ENCODE peak calls at places on chromosomes 12 and 14, in six cellular contexts. G is PC-3, W is cardiac muscle cell, U is testis, K is heart left ventricle, Y is uterus. N is an unnamed sample. For H3K4me1, the result is how much of the 10 kb centered on the place peaks cover.

GRCh38 chr12:120457133-120457532 is 10.9 kb downstream of the GATC start:
- DNase-seq in G (peak), W (no peak), U (no peak), K (no peak), Y (no peak), N (no peak)

GRCh38 chr12:89225808-89226368 is 126.4 kb downstream of the DUSP6 start:
- DNase-seq in G (peak), W (peak), U (no peak), K (no peak), Y (no peak), N (peak)

GRCh38 chr14:72420749-72421452 is 473.0 kb downstream of the DPF3 start:
- DNase-seq in G (peak), W (peak), U (peak), K (peak), Y (no peak), N (peak)

GRCh38 chr14:62694075-62694474 is 351.2 kb downstream of the KCNH5 start:
- DNase-seq in G (no peak), W (peak), U (no peak), K (no peak), Y (no peak), N (peak)

GRCh38 chr14:69713976-69714716 is 52.8 kb upstream of the SRSF5 start:
- DNase-seq in G (no peak), W (no peak), U (no peak), K (no peak), Y (no peak), N (no peak)

GRCh38 chr12:50776749-50777728 is 13.1 kb downstream of the ATF1 start:
- DNase-seq in G (no peak), W (no peak), U (no peak), K (no peak), Y (no peak), N (no peak)

GRCh38 chr12:115324949-115325638 is 641.1 kb upstream of the TBX3 start:
- DNase-seq in G (no peak), W (no peak), U (no peak), K (no peak), Y (no peak), N (peak)

GRCh38 chr12:108363565-108363964 is 24.5 kb upstream of the CMKLR1 start:
- DNase-seq in G (no peak), W (no peak), U (no peak), K (no peak), Y (no peak), N (no peak)

GRCh38 chr12:57190821-57191220 is 25.8 kb upstream of the NXPH4 start:
- DNase-seq in G (no peak), W (no peak), U (no peak), K (no peak), Y (no peak), N (no peak)

GRCh38 chr14:55864890-55865655 is 253.1 kb upstream of the PELI2 start:
- DNase-seq in G (peak), W (no peak), U (no peak), K (no peak), Y (no peak), N (no peak)

GRCh38 chr12:13981296-13981962 is at the start of gene GRIN2B:
- DNase-seq in G (no peak), W (no peak), U (no peak), K (no peak), Y (no peak), N (no peak)

GRCh38 chr12:26290560-26290959 is 95.2 kb downstream of the SSPN start:
- DNase-seq in G (no peak), W (no peak), U (no peak), K (no peak), Y (no peak), N (no peak)

GRCh38 chr12:66693901-66694513 is 15.1 kb upstream of the GRIP1 start:
- DNase-seq in G (peak), W (peak), U (peak), K (no peak), Y (peak), N (peak)

GRCh38 chr14:64891839-64892375 is 12.2 kb upstream of the SPTB start:
- DNase-seq in G (peak), W (peak), U (no peak), K (no peak), Y (no peak), N (peak)

GRCh38 chr14:29092121-29092520 is 325.5 kb downstream of the FOXG1 start:
- DNase-seq in G (no peak), W (no peak), U (no peak), K (no peak), Y (no peak), N (no peak)
- H3K4me1 ChIP-seq in G (under half), W (under half), U (under half), K (under half), Y (under half), N (under half)

GRCh38 chr12:79978692-79979091 is 43.8 kb upstream of the PPP1R12A start:
- DNase-seq in G (no peak), W (no peak), U (no peak), K (no peak), Y (no peak), N (no peak)
- TF ChIP-seq CTCF in G (no peak), W (no peak), U (no peak), K (no peak), Y (no peak), N (no peak)

GRCh38 chr12:91382081-91382543 is 199.5 kb upstream of the DCN start:
- DNase-seq in G (peak), W (peak), U (peak), K (peak), Y (peak), N (peak)
- H3K4me1 ChIP-seq in G (under half), W (under half), U (under half), K (under half), Y (under half), N (under half)

GRCh38 chr14:100882991-100883788 is 20.3 kb downstream of the RTL1 start:
- DNase-seq in G (no peak), W (no peak), U (no peak), K (no peak), Y (no peak), N (no peak)

GRCh38 chr14:100887728-100888335 is 15.7 kb downstream of the RTL1 start:
- DNase-seq in G (no peak), W (no peak), U (no peak), K (no peak), Y (no peak), N (no peak)

GRCh38 chr14:100884456-100884855 is 19.1 kb downstream of the RTL1 start:
- DNase-seq in G (no peak), W (no peak), U (no peak), K (no peak), Y (no peak), N (no peak)

GRCh38 chr14:100883789-100884101 is 19.8 kb downstream of the RTL1 start:
- DNase-seq in G (no peak), W (no peak), U (no peak), K (no peak), Y (no peak), N (no peak)

DNA sequence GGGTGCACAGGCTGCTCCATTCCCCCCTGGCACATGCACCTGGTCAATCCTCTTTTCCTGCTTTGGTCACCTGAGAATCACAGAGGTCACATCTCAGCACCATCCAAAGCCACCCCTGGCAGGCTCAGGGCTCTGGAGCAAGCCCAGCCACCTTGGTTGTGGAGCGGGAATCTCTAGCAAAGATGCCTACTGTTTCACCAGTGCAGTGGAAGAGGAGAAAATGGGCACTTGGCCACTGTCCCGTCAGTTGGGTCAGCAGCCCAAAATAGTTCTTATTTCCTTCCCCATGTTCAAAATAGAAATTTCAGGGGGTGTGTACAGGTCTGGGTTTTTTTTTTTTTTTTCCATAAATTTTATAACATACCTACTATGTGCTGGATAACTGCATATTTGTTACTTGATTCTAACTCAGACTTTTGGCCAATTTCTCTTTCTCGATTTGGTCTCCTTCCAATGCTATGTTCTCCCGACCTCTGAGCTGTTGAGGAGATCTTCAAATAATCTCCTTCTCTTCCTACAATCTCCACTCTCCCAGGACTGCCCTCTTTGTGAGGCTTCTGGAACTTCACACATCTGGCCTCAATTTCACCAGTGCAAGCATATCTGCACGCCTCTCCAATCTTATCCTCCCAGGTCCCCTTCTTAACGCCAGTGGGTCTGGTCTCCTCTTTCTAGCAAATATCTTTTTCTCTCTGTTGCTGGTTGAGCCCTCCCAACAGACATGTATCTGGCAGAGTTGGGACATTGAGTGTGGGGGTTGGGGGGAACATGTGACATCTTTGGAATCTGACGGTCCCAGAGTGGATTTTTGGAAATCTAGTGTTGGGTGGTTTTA is 18.1 kb downstream of the RTL1 start:
- DNase-seq in G (no peak), W (peak), U (no peak), K (no peak), Y (no peak), N (no peak)
- TF ChIP-seq CTCF in G (no peak), W (no peak), U (no peak), K (no peak), Y (no peak), N (no peak)

DNA sequence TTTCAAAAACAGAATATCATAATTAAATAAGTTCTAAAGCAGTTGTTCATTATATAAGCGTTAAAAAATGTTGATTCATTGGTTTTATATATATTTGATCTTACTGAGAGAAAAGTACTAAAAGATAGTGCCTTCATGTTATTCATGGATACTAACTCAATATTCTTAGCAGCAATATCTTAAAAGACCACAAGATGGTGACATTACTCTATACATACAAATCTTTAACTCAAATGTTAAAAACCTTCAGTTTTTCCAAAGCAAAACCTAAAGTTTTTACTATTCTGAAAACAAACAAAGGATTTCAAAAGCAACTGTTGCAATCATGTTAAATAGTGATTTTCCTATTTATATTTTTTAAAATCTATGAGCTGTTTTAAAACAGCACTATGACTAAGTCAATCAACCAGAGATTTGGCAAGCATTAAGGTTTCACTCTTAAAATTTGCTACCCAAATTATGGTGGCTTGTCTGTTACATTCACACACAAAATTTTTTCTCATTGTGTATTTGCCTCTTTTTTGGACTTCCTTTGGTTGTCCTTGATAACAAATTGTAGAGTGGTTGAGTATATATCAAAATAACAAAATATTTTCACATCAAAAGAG is 50.1 kb upstream of the RERGL start:
- DNase-seq in G (peak), W (peak), U (no peak), K (no peak), Y (no peak), N (peak)
- H3K4me1 ChIP-seq in G (under half), W (under half), U (under half), K (under half), Y (under half), N (under half)

GRCh38 chr12:63919758-63920157 is 75.3 kb downstream of the SRGAP1 start:
- DNase-seq in G (peak), W (no peak), U (no peak), K (no peak), Y (no peak), N (peak)
- TF ChIP-seq CTCF in G (no peak), W (no peak), U (no peak), K (no peak), Y (no peak), N (no peak)

N was measured in fibroblast of lung.